ENCODE peak calls at places on chromosomes 6 and 20, in eight cellular contexts. U is GM23338, M is K562, K is endothelial cell of umbilical vein, R is GM12878, O is HepG2, L is H1, P is HCT116. N is an unnamed sample.

GRCh38 chr6:113396644-113397201 is 460.4 kb upstream of the MARCKS start:
- DNase-seq in U (no peak), M (no peak), K (no peak), R (no peak), O (no peak), L (no peak), P (no peak), N (no peak)

GRCh38 chr6:14316911-14317535 is 199.5 kb downstream of the CD83 start:
- DNase-seq in U (peak; percentile 51), M (no peak), K (no peak), R (no peak), O (no peak), L (no peak), P (no peak), N (no peak)

GRCh38 chr6:156955494-156956183 is 178.5 kb downstream of the ARID1B start:
- DNase-seq in U (no peak), M (no peak), K (peak; percentile 41), R (no peak), O (no peak), L (no peak), P (no peak), N (no peak)

GRCh38 chr20:2890743-2891142 is 17.5 kb downstream of the PTPRA start:
- DNase-seq in U (no peak), M (peak; percentile 81), K (peak; percentile 47), R (no peak), O (no peak), L (no peak), P (no peak), N (no peak)

GRCh38 chr6:116115781-116116180 is 10.2 kb downstream of the COL10A1 start:
- DNase-seq in U (no peak), M (peak; percentile 9), K (no peak), R (no peak), O (no peak), L (no peak), P (no peak), N (no peak)

GRCh38 chr6:34324738-34325444 is 67.6 kb downstream of the NUDT3 start:
- DNase-seq in U (peak; percentile 28), M (peak; percentile 87), K (no peak), R (no peak), O (no peak), L (no peak), P (no peak), N (no peak)

GRCh38 chr6:139186242-139186641 is 51.4 kb downstream of the HECA start:
- DNase-seq in U (no peak), M (no peak), K (no peak), R (no peak), O (no peak), L (no peak), P (no peak), N (no peak)

GRCh38 chr6:26187981-26188635 is 100.9 kb downstream of the HFE start:
- DNase-seq in U (peak; percentile 83), M (peak; percentile 91), K (no peak), R (no peak), O (peak; percentile 76), L (no peak), P (peak; percentile 39), N (no peak)

GRCh38 chr6:88119769-88120168 is 46.4 kb downstream of the CNR1 start:
- DNase-seq in U (peak; percentile 81), M (peak; percentile 12), K (no peak), R (no peak), O (peak; percentile 4), L (no peak), P (no peak), N (peak; percentile 2)

GRCh38 chr6:114564302-114564933 is 221.6 kb upstream of the HS3ST5 start:
- DNase-seq in U (peak; percentile 31), M (no peak), K (no peak), R (no peak), O (no peak), L (no peak), P (no peak), N (no peak)

GRCh38 chr20:409697-410559 is 1.8 kb downstream of the RBCK1 start:
- DNase-seq in U (no peak), M (no peak), K (no peak), R (no peak), O (no peak), L (no peak), P (no peak), N (no peak)

GRCh38 chr6:30483677-30484279 is 5.5 kb upstream of the HLA-E start:
- DNase-seq in U (peak; percentile 74), M (peak; percentile 83), K (peak; percentile 84), R (peak; percentile 37), O (peak; percentile 66), L (no peak), P (peak; percentile 54), N (no peak)

GRCh38 chr6:30485236-30485635 is 4.1 kb upstream of the HLA-E start:
- DNase-seq in U (no peak), M (no peak), K (no peak), R (no peak), O (peak; percentile 52), L (no peak), P (no peak), N (no peak)

GRCh38 chr6:30481213-30481964 is 7.9 kb upstream of the HLA-E start:
- DNase-seq in U (peak; percentile 55), M (no peak), K (no peak), R (no peak), O (no peak), L (no peak), P (no peak), N (no peak)

DNA sequence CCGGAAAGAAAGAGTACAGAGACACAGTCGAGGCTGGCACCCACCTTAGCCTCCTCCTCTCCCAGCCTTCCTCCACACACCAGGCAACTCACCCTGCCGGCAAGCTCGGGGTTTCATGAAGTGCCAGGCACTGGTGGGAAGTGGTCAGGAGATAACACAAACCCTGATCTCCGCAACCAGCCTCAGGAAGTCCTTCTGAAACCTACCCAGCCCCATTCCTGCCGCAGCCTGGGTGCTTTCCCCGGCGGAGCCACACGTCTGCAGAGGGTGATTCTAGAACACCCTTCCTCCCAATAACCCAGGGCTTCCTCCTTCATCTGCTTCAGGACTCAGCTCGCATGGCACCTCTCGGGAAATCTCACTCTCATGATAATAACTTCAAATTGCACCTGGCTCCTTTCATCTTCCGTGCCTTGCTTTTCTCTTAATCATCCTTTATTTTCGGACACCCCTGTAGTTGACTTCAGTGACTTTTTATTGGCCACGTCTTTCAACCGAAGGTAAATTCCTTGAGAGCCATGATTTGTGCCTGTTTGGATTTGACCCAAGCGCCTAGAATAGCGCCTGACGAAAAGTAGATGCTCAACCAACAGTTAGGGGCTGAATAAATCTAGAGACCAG is 8.7 kb upstream of the HLA-E start:
- DNase-seq in U (peak; percentile 25), M (no peak), K (no peak), R (no peak), O (no peak), L (no peak), P (no peak), N (no peak)
- TF ChIP-seq EZH2 in U (peak; percentile 19), M (no peak), K (no peak), R (no peak), O (peak; percentile 34), L (no peak), P (no peak), N (no peak)

DNA sequence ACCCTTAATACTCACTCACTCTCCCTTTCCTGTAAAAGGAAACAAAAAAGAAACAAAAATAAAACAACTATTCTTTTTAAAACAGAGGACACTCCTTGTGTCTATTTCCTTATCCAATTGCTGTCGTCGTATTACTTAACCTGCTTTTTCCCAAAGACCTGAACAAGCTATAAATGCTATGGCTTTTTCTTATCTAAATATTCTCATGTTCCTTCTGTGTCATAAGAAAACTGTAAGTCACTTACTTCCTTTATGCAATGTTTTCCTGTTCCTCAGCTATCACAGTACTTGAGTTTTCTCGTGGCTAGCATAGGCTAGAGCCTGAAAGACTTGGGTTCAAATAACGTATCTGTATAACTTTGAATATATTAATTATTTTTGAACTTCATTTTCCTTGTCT is 99.2 kb downstream of the IRAK1BP1 start:
- DNase-seq in U (no peak), M (no peak), K (peak; percentile 58), R (no peak), O (no peak), L (no peak), P (no peak), N (no peak)
- H3K36me3 ChIP-seq in U (peaks cover 63% of the 10 kb centered on the region), M (peaks cover 88% of the 10 kb centered on the region), K (peaks cover 17% of the 10 kb centered on the region), R (peaks cover 24% of the 10 kb centered on the region), O (peaks cover 6% of the 10 kb centered on the region), L (peaks cover 67% of the 10 kb centered on the region), P (peaks cover 22% of the 10 kb centered on the region), N (peaks cover 77% of the 10 kb centered on the region)

GRCh38 chr6:106474476-106474875 is 114.0 kb downstream of the CRYBG1 start:
- DNase-seq in U (no peak), M (no peak), K (no peak), R (no peak), O (no peak), L (no peak), P (no peak), N (no peak)

GRCh38 chr6:106475280-106475679 is 114.8 kb downstream of the CRYBG1 start:
- DNase-seq in U (no peak), M (no peak), K (no peak), R (no peak), O (no peak), L (no peak), P (no peak), N (no peak)

GRCh38 chr6:106477158-106477557 is 116.6 kb downstream of the CRYBG1 start:
- DNase-seq in U (no peak), M (no peak), K (no peak), R (no peak), O (no peak), L (no peak), P (no peak), N (no peak)

GRCh38 chr6:106476326-106477105 is 116.0 kb downstream of the CRYBG1 start:
- DNase-seq in U (no peak), M (no peak), K (no peak), R (no peak), O (no peak), L (no peak), P (no peak), N (no peak)

GRCh38 chr6:106477790-106478189 is 117.3 kb downstream of the CRYBG1 start:
- DNase-seq in U (no peak), M (no peak), K (no peak), R (no peak), O (no peak), L (no peak), P (no peak), N (peak; percentile 34)
- TF ChIP-seq POLR2AphosphoS5 in U (no peak), M (no peak), K (no peak), R (no peak), O (no peak), L (no peak), P (no peak), N (no peak)

DNA sequence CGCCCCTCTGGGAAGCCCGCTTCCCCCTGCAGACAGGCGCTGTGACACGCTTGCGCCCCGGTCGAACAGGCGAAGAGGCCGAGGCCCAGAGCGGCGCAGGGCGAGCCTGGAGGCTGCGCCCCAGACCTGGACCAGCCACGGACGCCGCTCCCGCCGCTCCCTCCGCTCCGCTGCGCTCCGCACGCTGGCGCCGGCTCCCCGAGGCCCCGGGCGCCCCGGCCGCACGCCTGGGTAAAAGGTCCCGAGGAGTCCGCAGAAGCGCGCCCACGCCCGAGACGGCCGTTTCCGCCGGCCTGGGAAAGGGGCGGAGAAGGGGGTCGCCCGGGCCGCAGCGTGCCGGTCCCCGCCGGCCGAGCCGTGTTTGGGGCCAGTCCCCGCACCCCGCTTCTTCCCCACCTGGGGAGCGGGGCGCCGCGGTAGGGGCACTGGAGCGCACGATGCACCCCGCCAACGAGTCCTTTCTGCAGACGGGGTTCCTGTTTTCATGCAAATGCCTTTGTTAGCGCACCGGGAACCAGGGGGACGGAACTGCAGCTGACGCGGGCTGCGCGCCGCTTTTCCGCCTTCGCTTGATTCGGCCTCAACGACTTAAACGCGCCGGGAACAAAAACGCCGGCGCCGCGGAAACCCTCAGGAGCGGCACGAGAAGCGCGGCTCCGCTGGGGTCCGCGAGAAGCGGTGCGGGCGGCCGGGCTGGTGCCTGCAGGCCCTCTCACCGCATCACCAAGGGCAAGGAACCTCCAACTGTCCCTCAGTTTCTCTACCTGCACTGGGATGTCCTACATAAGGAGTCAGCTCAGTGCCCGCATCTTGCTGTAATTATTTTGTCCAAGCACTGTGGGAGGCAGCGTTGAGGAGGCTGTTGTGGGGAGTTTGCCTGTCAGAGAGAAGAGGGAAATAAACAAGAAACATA is 91.7 kb upstream of the SIRPA start:
- DNase-seq in U (peak; percentile 93), M (no peak), K (peak; percentile 72), R (no peak), O (no peak), L (peak; percentile 73), P (no peak), N (no peak)
- TF ChIP-seq EZH2 in U (no peak), M (no peak), K (no peak), R (no peak), O (no peak), L (no peak), P (no peak), N (no peak)

N was measured in SK-N-MC.